ENCODE peak calls at places on chromosomes 11 and 22, in five cellular contexts. One of them, this sample, is unnamed.

GRCh38 chr22:29265306-29265705 is 2.5 kb downstream of the RHBDD3 start:
- DNase-seq in NCI-H226: no peak
- DNase-seq in posterior vena cava: no peak
- DNase-seq in stimulated activated CD8-positive, alpha-beta memory T cell treated with anti-CD3 and anti-CD28 coated beads, Interleukin-4, amount 100 ng/mL, for 1 hour: no peak
- DNase-seq in memory B cell: no peak
- DNase-seq in this sample: no peak

GRCh38 chr11:119470316-119471266 is 47.6 kb upstream of the THY1 start:
- DNase-seq in posterior vena cava: no peak
- DNase-seq in stimulated activated CD8-positive, alpha-beta memory T cell treated with anti-CD3 and anti-CD28 coated beads, Interleukin-4, amount 100 ng/mL, for 1 hour: no peak
- DNase-seq in memory B cell: peak
- DNase-seq in NCI-H226: peak
- DNase-seq in this sample: peak

GRCh38 chr11:103529217-103529684 is 420.0 kb downstream of the DYNC2H1 start:
- DNase-seq in stimulated activated CD8-positive, alpha-beta memory T cell treated with anti-CD3 and anti-CD28 coated beads, Interleukin-4, amount 100 ng/mL, for 1 hour: no peak
- DNase-seq in NCI-H226: peak
- DNase-seq in posterior vena cava: no peak
- DNase-seq in memory B cell: no peak
- DNase-seq in this sample: peak

GRCh38 chr11:113474362-113475159 is 637 bp downstream of the DRD2 start:
- DNase-seq in NCI-H226: peak
- DNase-seq in posterior vena cava: peak
- DNase-seq in memory B cell: peak
- DNase-seq in stimulated activated CD8-positive, alpha-beta memory T cell treated with anti-CD3 and anti-CD28 coated beads, Interleukin-4, amount 100 ng/mL, for 1 hour: peak
- DNase-seq in this sample: peak

GRCh38 chr11:94185387-94186084 is 56.9 kb downstream of the PANX1 start:
- DNase-seq in posterior vena cava: no peak
- DNase-seq in stimulated activated CD8-positive, alpha-beta memory T cell treated with anti-CD3 and anti-CD28 coated beads, Interleukin-4, amount 100 ng/mL, for 1 hour: no peak
- DNase-seq in memory B cell: no peak
- DNase-seq in NCI-H226: no peak
- DNase-seq in this sample: no peak

GRCh38 chr11:11748706-11749365 is 92.9 kb upstream of the USP47 start:
- DNase-seq in memory B cell: no peak
- DNase-seq in posterior vena cava: no peak
- DNase-seq in stimulated activated CD8-positive, alpha-beta memory T cell treated with anti-CD3 and anti-CD28 coated beads, Interleukin-4, amount 100 ng/mL, for 1 hour: no peak
- DNase-seq in NCI-H226: peak
- DNase-seq in this sample: peak

GRCh38 chr11:66546368-66546965 is at the start of gene ACTN3:
- DNase-seq in NCI-H226: no peak
- DNase-seq in stimulated activated CD8-positive, alpha-beta memory T cell treated with anti-CD3 and anti-CD28 coated beads, Interleukin-4, amount 100 ng/mL, for 1 hour: no peak
- DNase-seq in memory B cell: no peak
- DNase-seq in posterior vena cava: no peak
- DNase-seq in this sample: no peak

GRCh38 chr11:36150986-36151385 is 138.2 kb downstream of the COMMD9 start:
- DNase-seq in memory B cell: no peak
- DNase-seq in posterior vena cava: no peak
- DNase-seq in stimulated activated CD8-positive, alpha-beta memory T cell treated with anti-CD3 and anti-CD28 coated beads, Interleukin-4, amount 100 ng/mL, for 1 hour: no peak
- DNase-seq in NCI-H226: no peak
- DNase-seq in this sample: no peak

GRCh38 chr11:101326141-101326540 is 196.5 kb upstream of the PGR start:
- DNase-seq in stimulated activated CD8-positive, alpha-beta memory T cell treated with anti-CD3 and anti-CD28 coated beads, Interleukin-4, amount 100 ng/mL, for 1 hour: no peak
- DNase-seq in posterior vena cava: no peak
- DNase-seq in memory B cell: no peak
- DNase-seq in NCI-H226: no peak
- DNase-seq in this sample: no peak

GRCh38 chr11:2390871-2391662 is 9.5 kb upstream of the TSSC4 start:
- DNase-seq in posterior vena cava: no peak
- DNase-seq in memory B cell: no peak
- DNase-seq in NCI-H226: peak
- DNase-seq in stimulated activated CD8-positive, alpha-beta memory T cell treated with anti-CD3 and anti-CD28 coated beads, Interleukin-4, amount 100 ng/mL, for 1 hour: no peak
- DNase-seq in this sample: no peak

GRCh38 chr22:20803696-20804324 is 29.9 kb downstream of the SERPIND1 start:
- DNase-seq in NCI-H226: no peak
- DNase-seq in stimulated activated CD8-positive, alpha-beta memory T cell treated with anti-CD3 and anti-CD28 coated beads, Interleukin-4, amount 100 ng/mL, for 1 hour: no peak
- DNase-seq in posterior vena cava: no peak
- DNase-seq in memory B cell: no peak
- DNase-seq in this sample: no peak

GRCh38 chr11:105144887-105145286 is 5.3 kb upstream of the CARD18 start:
- DNase-seq in memory B cell: no peak
- DNase-seq in posterior vena cava: no peak
- DNase-seq in stimulated activated CD8-positive, alpha-beta memory T cell treated with anti-CD3 and anti-CD28 coated beads, Interleukin-4, amount 100 ng/mL, for 1 hour: no peak
- DNase-seq in NCI-H226: peak
- DNase-seq in this sample: peak

GRCh38 chr11:71496421-71496820 is 30.6 kb upstream of the KRTAP5-7 start:
- DNase-seq in memory B cell: no peak
- DNase-seq in NCI-H226: no peak
- DNase-seq in stimulated activated CD8-positive, alpha-beta memory T cell treated with anti-CD3 and anti-CD28 coated beads, Interleukin-4, amount 100 ng/mL, for 1 hour: no peak
- DNase-seq in posterior vena cava: no peak
- DNase-seq in this sample: no peak

GRCh38 chr11:16361108-16361869 is 4.9 kb upstream of the SOX6 start:
- DNase-seq in NCI-H226: no peak
- DNase-seq in posterior vena cava: no peak
- DNase-seq in memory B cell: no peak
- DNase-seq in stimulated activated CD8-positive, alpha-beta memory T cell treated with anti-CD3 and anti-CD28 coated beads, Interleukin-4, amount 100 ng/mL, for 1 hour: no peak
- DNase-seq in this sample: no peak

GRCh38 chr22:46737105-46737975 is 712 bp downstream of the CERK start:
- DNase-seq in memory B cell: peak
- DNase-seq in stimulated activated CD8-positive, alpha-beta memory T cell treated with anti-CD3 and anti-CD28 coated beads, Interleukin-4, amount 100 ng/mL, for 1 hour: no peak
- DNase-seq in NCI-H226: no peak
- DNase-seq in posterior vena cava: no peak
- DNase-seq in this sample: no peak

GRCh38 chr11:96024666-96025065 is 100.8 kb upstream of the MTMR2 start:
- DNase-seq in stimulated activated CD8-positive, alpha-beta memory T cell treated with anti-CD3 and anti-CD28 coated beads, Interleukin-4, amount 100 ng/mL, for 1 hour: no peak
- DNase-seq in memory B cell: no peak
- DNase-seq in posterior vena cava: no peak
- DNase-seq in NCI-H226: no peak
- DNase-seq in this sample: no peak

GRCh38 chr11:124923296-124923695 is 4.2 kb downstream of the HEPN1 start:
- DNase-seq in stimulated activated CD8-positive, alpha-beta memory T cell treated with anti-CD3 and anti-CD28 coated beads, Interleukin-4, amount 100 ng/mL, for 1 hour: no peak
- DNase-seq in NCI-H226: no peak
- DNase-seq in posterior vena cava: no peak
- DNase-seq in memory B cell: no peak
- DNase-seq in this sample: no peak

GRCh38 chr11:14454861-14455632 is 44.6 kb downstream of the COPB1 start:
- DNase-seq in memory B cell: peak
- DNase-seq in posterior vena cava: no peak
- DNase-seq in NCI-H226: no peak
- DNase-seq in stimulated activated CD8-positive, alpha-beta memory T cell treated with anti-CD3 and anti-CD28 coated beads, Interleukin-4, amount 100 ng/mL, for 1 hour: no peak
- DNase-seq in this sample: no peak

GRCh38 chr11:77104727-77105126 is 2.1 kb downstream of the OMP start:
- DNase-seq in stimulated activated CD8-positive, alpha-beta memory T cell treated with anti-CD3 and anti-CD28 coated beads, Interleukin-4, amount 100 ng/mL, for 1 hour: no peak
- DNase-seq in memory B cell: no peak
- DNase-seq in NCI-H226: no peak
- DNase-seq in posterior vena cava: no peak
- DNase-seq in this sample: no peak

GRCh38 chr11:70111269-70112016 is 33.3 kb downstream of the ANO1 start:
- DNase-seq in memory B cell: no peak
- DNase-seq in NCI-H226: peak
- DNase-seq in stimulated activated CD8-positive, alpha-beta memory T cell treated with anti-CD3 and anti-CD28 coated beads, Interleukin-4, amount 100 ng/mL, for 1 hour: no peak
- DNase-seq in posterior vena cava: peak
- DNase-seq in this sample: no peak

GRCh38 chr11:125062931-125063428 is at the start of gene SLC37A2:
- DNase-seq in stimulated activated CD8-positive, alpha-beta memory T cell treated with anti-CD3 and anti-CD28 coated beads, Interleukin-4, amount 100 ng/mL, for 1 hour: no peak
- DNase-seq in posterior vena cava: peak
- DNase-seq in NCI-H226: no peak
- DNase-seq in memory B cell: peak
- DNase-seq in this sample: no peak

GRCh38 chr22:23542933-23543332 is 37.2 kb downstream of the IGLL1 start:
- DNase-seq in NCI-H226: no peak
- DNase-seq in memory B cell: no peak
- DNase-seq in stimulated activated CD8-positive, alpha-beta memory T cell treated with anti-CD3 and anti-CD28 coated beads, Interleukin-4, amount 100 ng/mL, for 1 hour: no peak
- DNase-seq in posterior vena cava: no peak
- DNase-seq in this sample: no peak

GRCh38 chr22:17772963-17773605 is 1.2 kb downstream of the BID start:
- DNase-seq in stimulated activated CD8-positive, alpha-beta memory T cell treated with anti-CD3 and anti-CD28 coated beads, Interleukin-4, amount 100 ng/mL, for 1 hour: no peak
- DNase-seq in NCI-H226: peak
- DNase-seq in posterior vena cava: no peak
- DNase-seq in memory B cell: no peak
- DNase-seq in this sample: peak

GRCh38 chr11:8634498-8634897 is 40.5 kb upstream of the STK33 start:
- DNase-seq in stimulated activated CD8-positive, alpha-beta memory T cell treated with anti-CD3 and anti-CD28 coated beads, Interleukin-4, amount 100 ng/mL, for 1 hour: no peak
- DNase-seq in NCI-H226: no peak
- DNase-seq in posterior vena cava: no peak
- DNase-seq in memory B cell: no peak
- DNase-seq in this sample: no peak

GRCh38 chr11:131889760-131890620 is 519.6 kb downstream of the NTM start:
- DNase-seq in memory B cell: no peak
- DNase-seq in stimulated activated CD8-positive, alpha-beta memory T cell treated with anti-CD3 and anti-CD28 coated beads, Interleukin-4, amount 100 ng/mL, for 1 hour: no peak
- DNase-seq in NCI-H226: no peak
- DNase-seq in posterior vena cava: no peak
- DNase-seq in this sample: no peak

This sample was measured in foreskin keratinocyte.